ENCODE peak calls at places on chromosomes 7 and 10, in seven cellular contexts. B is ELR; P is activated CD8-positive, alpha-beta T cell treated with anti-CD3 and anti-CD28 coated beads for 36 hours; W is epithelial cell of proximal tubule; V is ascending aorta; K is HCT116; O is activated T-cell treated with anti-CD3 and anti-CD28 coated beads for 24 hours. Z is an unnamed sample.

GRCh38 chr7:35555934-35556333 is 139.0 kb downstream of the HERPUD2 start:
- DNase-seq in B (peak), K (no peak), P (no peak), O (no peak), W (no peak), V (no peak), Z (no peak)

GRCh38 chr7:142391191-142391992 is 133.5 kb upstream of the PRSS58 start:
- DNase-seq in K (peak), W (no peak), O (peak), B (peak), V (no peak), P (peak), Z (no peak)

GRCh38 chr10:77926566-77927342 is at the start of gene DLG5:
- DNase-seq in O (no peak), K (no peak), B (peak), V (peak), P (peak), W (no peak), Z (peak)

GRCh38 chr7:105743351-105743812 is 133.0 kb downstream of the ATXN7L1 start:
- DNase-seq in K (no peak), W (no peak), P (no peak), O (no peak), V (no peak), B (no peak), Z (no peak)

GRCh38 chr7:117133125-117133524 is 179.8 kb downstream of the ST7 start:
- DNase-seq in V (no peak), P (no peak), B (peak), O (no peak), K (no peak), W (no peak), Z (no peak)

GRCh38 chr7:134547738-134548054 is 1.2 kb upstream of the AKR1B15 start:
- DNase-seq in P (no peak), V (peak), B (peak), K (no peak), W (no peak), O (no peak), Z (peak)

GRCh38 chr10:99233000-99233679 is 2.5 kb downstream of the HPSE2 start:
- DNase-seq in V (no peak), B (no peak), K (no peak), P (no peak), O (no peak), W (no peak), Z (no peak)

GRCh38 chr7:21370283-21370982 is 57.5 kb upstream of the SP4 start:
- DNase-seq in B (no peak), V (no peak), O (no peak), P (peak), W (no peak), K (no peak), Z (no peak)

GRCh38 chr10:113453351-113453750 is 99.5 kb upstream of the HABP2 start:
- DNase-seq in O (no peak), K (no peak), P (no peak), W (no peak), V (no peak), B (no peak), Z (no peak)

GRCh38 chr7:49367072-49367471 is 406.4 kb upstream of the VWC2 start:
- DNase-seq in O (no peak), B (no peak), K (no peak), V (no peak), W (no peak), P (no peak), Z (no peak)

GRCh38 chr7:27933691-27934565 is 194.0 kb downstream of the TAX1BP1 start:
- DNase-seq in V (no peak), B (peak), P (no peak), W (no peak), K (no peak), O (no peak), Z (no peak)

GRCh38 chr10:29517352-29517923 is 117.3 kb downstream of the SVIL start:
- DNase-seq in B (peak), W (no peak), K (peak), P (peak), V (no peak), O (no peak), Z (no peak)

GRCh38 chr7:6392712-6393666 is 54.8 kb downstream of the DAGLB start:
- DNase-seq in P (peak), B (peak), O (no peak), K (peak), V (peak), W (no peak), Z (peak)

GRCh38 chr10:130357951-130358350 is 221.8 kb downstream of the GLRX3 start:
- DNase-seq in K (no peak), P (no peak), O (no peak), V (peak), W (no peak), B (no peak), Z (no peak)

GRCh38 chr10:94194256-94194655 is 168.5 kb downstream of the NOC3L start:
- DNase-seq in K (no peak), P (no peak), W (peak), O (no peak), V (no peak), B (peak), Z (no peak)

GRCh38 chr7:38163671-38164070 is 14.4 kb upstream of the STARD3NL start:
- DNase-seq in O (no peak), V (no peak), P (no peak), K (no peak), B (no peak), W (no peak), Z (no peak)

GRCh38 chr7:39507866-39508551 is 58.2 kb upstream of the YAE1 start:
- DNase-seq in K (no peak), V (no peak), P (peak), O (no peak), B (no peak), W (no peak), Z (no peak)

GRCh38 chr7:30412810-30413504 is 65.6 kb downstream of the NOD1 start:
- DNase-seq in K (peak), O (no peak), B (peak), P (peak), W (peak), V (no peak), Z (no peak)

GRCh38 chr7:46152671-46153070 is 231.6 kb upstream of the IGFBP3 start:
- DNase-seq in O (no peak), K (no peak), P (no peak), B (peak), W (no peak), V (no peak), Z (no peak)

GRCh38 chr7:47375590-47375989 is 206.3 kb downstream of the TNS3 start:
- DNase-seq in K (no peak), P (no peak), O (no peak), V (no peak), W (no peak), B (no peak), Z (no peak)

GRCh38 chr10:110209926-110210662 is 2.7 kb downstream of the MXI1 start:
- DNase-seq in V (peak), K (no peak), W (no peak), O (no peak), B (peak), P (no peak), Z (no peak)

GRCh38 chr7:151941009-151941408 is 15.2 kb upstream of the GALNTL5 start:
- DNase-seq in P (no peak), K (no peak), B (no peak), O (no peak), V (no peak), W (no peak), Z (no peak)

GRCh38 chr7:24229481-24230226 is 54.3 kb upstream of the NPY start:
- DNase-seq in K (no peak), O (no peak), W (no peak), B (no peak), P (no peak), V (no peak), Z (no peak)

GRCh38 chr10:14195455-14195854 is 135.3 kb downstream of the FRMD4A start:
- DNase-seq in V (no peak), K (no peak), P (no peak), O (no peak), B (no peak), W (no peak), Z (no peak)

GRCh38 chr10:6299234-6299633 is 96.5 kb downstream of the PFKFB3 start:
- DNase-seq in O (no peak), K (peak), B (peak), W (peak), V (no peak), P (peak), Z (no peak)

GRCh38 chr10:88342733-88343310 is 240.3 kb downstream of the RNLS start:
- DNase-seq in K (no peak), W (no peak), O (no peak), V (no peak), B (no peak), P (no peak), Z (no peak)

GRCh38 chr7:26202019-26202985 is 757 bp downstream of the CBX3 start:
- DNase-seq in O (peak), V (peak), K (no peak), P (peak), W (no peak), B (peak), Z (no peak)

GRCh38 chr10:82211331-82211730 is 336.3 kb downstream of the NRG3 start:
- DNase-seq in P (no peak), K (no peak), V (no peak), W (no peak), B (no peak), O (no peak), Z (no peak)

GRCh38 chr10:132536241-132536963 is 1.2 kb upstream of the INPP5A start:
- DNase-seq in V (no peak), B (peak), P (no peak), K (no peak), W (no peak), O (no peak), Z (no peak)

GRCh38 chr7:42071372-42072261 is 165.4 kb downstream of the GLI3 start:
- DNase-seq in O (no peak), P (no peak), W (no peak), V (no peak), K (no peak), B (peak), Z (no peak)

GRCh38 chr7:135704074-135704473 is 23.9 kb downstream of the SLC13A4 start:
- DNase-seq in O (no peak), W (no peak), V (no peak), B (no peak), P (peak), K (no peak), Z (no peak)

GRCh38 chr7:98354511-98355249 is 46.2 kb downstream of the BAIAP2L1 start:
- DNase-seq in O (no peak), B (peak), W (no peak), K (peak), V (no peak), P (no peak), Z (no peak)

GRCh38 chr10:83212632-83213349 is 926.5 kb upstream of the GHITM start:
- DNase-seq in V (no peak), K (no peak), P (no peak), B (peak), O (no peak), W (peak), Z (no peak)

Z was measured in tibial nerve.